ENCODE peak calls at places on chromosomes 1 and 21, in eight cellular contexts. O is amygdala; K is left lobe of liver; W is IMR-90; A is NAMALWA; H is stimulated activated CD8-positive, alpha-beta memory T cell treated with anti-CD3 and anti-CD28 coated beads, Interleukin-7, amount 100 ng/mL, for 1 hour; G is Daoy; T is neuronal stem cell. R is an unnamed sample.

GRCh38 chr1:205595861-205596260 is 36.0 kb downstream of the ELK4 start:
- DNase-seq in O (no peak), K (no peak), W (no peak), A (no peak), H (no peak), G (no peak), T (no peak), R (no peak)

GRCh38 chr1:26215246-26215645 is 18.8 kb upstream of the CEP85 start:
- DNase-seq in O (no peak), K (no peak), W (no peak), A (no peak), H (no peak), G (no peak), T (no peak), R (no peak)

GRCh38 chr1:114156538-114157274 is 3.0 kb upstream of the SYT6 start:
- DNase-seq in O (no peak), K (no peak), W (no peak), A (no peak), H (no peak), G (no peak), T (no peak), R (no peak)

GRCh38 chr21:32167513-32167912 is 111.3 kb downstream of the MIS18A start:
- DNase-seq in O (no peak), K (no peak), W (no peak), A (no peak), H (no peak), G (no peak), T (no peak), R (no peak)

GRCh38 chr21:38182370-38182985 is 74.3 kb upstream of the KCNJ15 start:
- DNase-seq in O (no peak), K (no peak), W (no peak), A (no peak), H (no peak), G (no peak), T (no peak), R (no peak)

GRCh38 chr1:172775598-172776570 is 117.0 kb downstream of the FASLG start:
- DNase-seq in O (no peak), K (no peak), W (peak; percentile 15), A (no peak), H (no peak), G (no peak), T (no peak), R (no peak)

GRCh38 chr1:117541003-117541402 is 64.8 kb upstream of the TENT5C start:
- DNase-seq in O (no peak), K (no peak), W (no peak), A (no peak), H (no peak), G (no peak), T (no peak), R (no peak)

GRCh38 chr1:164772635-164773034 is 213.7 kb downstream of the PBX1 start:
- DNase-seq in O (no peak), K (no peak), W (peak; percentile 97), A (no peak), H (no peak), G (peak; percentile 96), T (no peak), R (peak; percentile 94)

GRCh38 chr1:208466054-208466590 is 221.9 kb upstream of the PLXNA2 start:
- DNase-seq in O (no peak), K (no peak), W (no peak), A (no peak), H (no peak), G (no peak), T (no peak), R (peak; percentile 7)

GRCh38 chr1:225999227-225999911 is at the start of gene SDE2:
- DNase-seq in O (peak; percentile 99), K (peak; percentile 100), W (peak; percentile 98), A (peak; percentile 99), H (peak; percentile 99), G (peak; percentile 99), T (peak; percentile 98), R (peak; percentile 100)

GRCh38 chr1:95384570-95384969 is 150.6 kb downstream of the RWDD3 start:
- DNase-seq in O (no peak), K (no peak), W (peak; percentile 1), A (peak; percentile 36), H (no peak), G (no peak), T (peak; percentile 62), R (peak; percentile 57)

GRCh38 chr1:118954286-118954890 is 33.8 kb downstream of the TBX15 start:
- DNase-seq in O (no peak), K (no peak), W (no peak), A (no peak), H (no peak), G (no peak), T (no peak), R (no peak)

GRCh38 chr1:224380003-224380402 is 23.3 kb downstream of the CNIH4 start:
- DNase-seq in O (no peak), K (no peak), W (no peak), A (no peak), H (peak; percentile 17), G (no peak), T (no peak), R (peak; percentile 60)

GRCh38 chr1:225882699-225883615 is 777 bp upstream of the TMEM63A start:
- DNase-seq in O (peak; percentile 21), K (peak; percentile 83), W (peak; percentile 23), A (no peak), H (no peak), G (peak; percentile 50), T (peak; percentile 31), R (peak; percentile 62)

GRCh38 chr1:171871848-171872247 is 30.6 kb downstream of the DNM3 start:
- DNase-seq in O (no peak), K (no peak), W (no peak), A (no peak), H (no peak), G (no peak), T (no peak), R (no peak)

GRCh38 chr21:46253610-46254124 is 25.1 kb upstream of the LSS start:
- DNase-seq in O (no peak), K (no peak), W (peak; percentile 24), A (peak; percentile 94), H (no peak), G (no peak), T (no peak), R (peak; percentile 81)

GRCh38 chr21:44453120-44453519 is 2.2 kb upstream of the LRRC3 start:
- DNase-seq in O (no peak), K (no peak), W (no peak), A (no peak), H (no peak), G (no peak), T (no peak), R (no peak)

GRCh38 chr1:165162671-165163241 is 193.8 kb downstream of the LMX1A start:
- DNase-seq in O (no peak), K (no peak), W (no peak), A (no peak), H (no peak), G (peak; percentile 88), T (no peak), R (no peak)

GRCh38 chr1:75053207-75053606 is 81.0 kb upstream of the LHX8 start:
- DNase-seq in O (no peak), K (no peak), W (no peak), A (peak; percentile 12), H (no peak), G (no peak), T (no peak), R (peak; percentile 54)

GRCh38 chr1:31760901-31761470 is 3.2 kb downstream of the ADGRB2 start:
- DNase-seq in O (no peak), K (no peak), W (peak; percentile 60), A (peak; percentile 62), H (peak; percentile 48), G (peak; percentile 87), T (peak; percentile 82), R (peak; percentile 25)

GRCh38 chr21:45263534-45263933 is 24.2 kb downstream of the POFUT2 start:
- DNase-seq in O (no peak), K (peak; percentile 43), W (no peak), A (no peak), H (no peak), G (peak; percentile 1), T (no peak), R (no peak)

GRCh38 chr1:245609354-245609753 is 454.6 kb downstream of the KIF26B start:
- DNase-seq in O (no peak), K (no peak), W (no peak), A (no peak), H (no peak), G (no peak), T (no peak), R (no peak)

GRCh38 chr1:64699327-64699726 is 45.5 kb upstream of the RAVER2 start:
- DNase-seq in O (no peak), K (no peak), W (no peak), A (no peak), H (no peak), G (no peak), T (no peak), R (no peak)

GRCh38 chr1:77303387-77303786 is 21.6 kb downstream of the AK5 start:
- DNase-seq in O (no peak), K (no peak), W (no peak), A (no peak), H (no peak), G (no peak), T (no peak), R (no peak)

R was measured in OCI-M1.